ENCODE peak calls at places on chromosomes 5 and 9, in seven cellular contexts. K is HCT116, I is SK-N-SH, N is K562, B is HepG2, D is H1, L is GM12878. Y is an unnamed sample.

GRCh38 chr5:106876665-106877194 is 794.0 kb downstream of the EFNA5 start:
- DNase-seq in K (no peak), B (peak; percentile 41), I (no peak), L (no peak), D (peak; percentile 64), N (no peak), Y (peak; percentile 6)

GRCh38 chr9:699396-699795 is 142.1 kb upstream of the DMRT1 start:
- DNase-seq in D (no peak), I (no peak), N (no peak), B (no peak), K (no peak), L (no peak), Y (no peak)

GRCh38 chr5:120932480-120932879 is 468.4 kb downstream of the PRR16 start:
- DNase-seq in L (no peak), B (no peak), N (no peak), K (no peak), I (no peak), D (no peak), Y (no peak)

GRCh38 chr5:106481375-106481774 is 1189.4 kb downstream of the EFNA5 start:
- DNase-seq in L (no peak), N (no peak), D (no peak), K (no peak), I (no peak), B (no peak), Y (no peak)

GRCh38 chr9:127166651-127167524 is 44.5 kb upstream of the ANGPTL2 start:
- DNase-seq in B (no peak), I (no peak), D (no peak), L (peak; percentile 94), K (peak; percentile 47), N (peak; percentile 64), Y (no peak)

GRCh38 chr5:132267931-132268501 is 10.5 kb downstream of the PDLIM4 start:
- DNase-seq in D (peak; percentile 41), N (no peak), I (no peak), B (peak; percentile 68), K (no peak), L (no peak), Y (no peak)

GRCh38 chr9:34338664-34339063 is 9.3 kb downstream of the NUDT2 start:
- DNase-seq in D (no peak), K (no peak), N (no peak), B (no peak), I (no peak), L (no peak), Y (no peak)

GRCh38 chr9:114370251-114370984 is 17.4 kb downstream of the AKNA start:
- DNase-seq in B (no peak), K (no peak), D (peak; percentile 64), N (no peak), I (no peak), L (no peak), Y (peak; percentile 70)

GRCh38 chr5:124660229-124661093 is 86.0 kb downstream of the ZNF608 start:
- DNase-seq in K (no peak), N (no peak), L (no peak), B (no peak), D (no peak), I (no peak), Y (no peak)

GRCh38 chr5:91235194-91235793 is 147.8 kb downstream of the ARRDC3 start:
- DNase-seq in D (no peak), N (no peak), K (no peak), I (no peak), B (peak; percentile 61), L (no peak), Y (no peak)

GRCh38 chr9:93049491-93049890 is 9.0 kb upstream of the SUSD3 start:
- DNase-seq in B (no peak), D (no peak), N (no peak), K (no peak), I (no peak), L (no peak), Y (no peak)

GRCh38 chr5:126674145-126674544 is 73.4 kb downstream of the PHAX start:
- DNase-seq in B (no peak), K (no peak), D (no peak), L (no peak), I (no peak), N (no peak), Y (no peak)

GRCh38 chr5:72649449-72649848 is 142.2 kb upstream of the ZNF366 start:
- DNase-seq in I (no peak), N (peak; percentile 46), L (no peak), K (no peak), B (no peak), D (no peak), Y (no peak)

GRCh38 chr9:2319421-2319820 is 302.2 kb upstream of the VLDLR start:
- DNase-seq in K (no peak), D (no peak), L (no peak), B (no peak), N (no peak), I (no peak), Y (no peak)

GRCh38 chr9:74096420-74096819 is 400.7 kb upstream of the RORB start:
- DNase-seq in B (no peak), N (no peak), I (no peak), L (no peak), K (no peak), D (no peak), Y (no peak)

GRCh38 chr5:31944683-31945445 is 229.3 kb downstream of the GOLPH3 start:
- DNase-seq in N (no peak), B (no peak), D (no peak), L (no peak), K (no peak), I (peak; percentile 80), Y (no peak)

GRCh38 chr9:124197177-124198095 is 60.3 kb upstream of the NEK6 start:
- DNase-seq in D (no peak), K (no peak), B (no peak), N (peak; percentile 55), I (no peak), L (peak; percentile 95), Y (no peak)

GRCh38 chr5:178551059-178551458 is 39.1 kb downstream of the COL23A1 start:
- DNase-seq in K (peak; percentile 12), D (no peak), I (peak; percentile 54), N (peak; percentile 34), B (peak; percentile 18), L (no peak), Y (no peak)

GRCh38 chr5:169695919-169696490 is 58.9 kb downstream of the DOCK2 start:
- DNase-seq in D (no peak), N (no peak), I (peak; percentile 28), K (peak; percentile 22), L (no peak), B (no peak), Y (no peak)

GRCh38 chr9:129506892-129507291 is 114.0 kb downstream of the C9orf50 start:
- DNase-seq in K (no peak), L (no peak), B (no peak), N (no peak), I (peak; percentile 56), D (no peak), Y (no peak)

GRCh38 chr5:102910240-102911226 is 155.4 kb downstream of the PAM start:
- DNase-seq in K (peak; percentile 88), B (no peak), L (no peak), D (no peak), I (no peak), N (no peak), Y (no peak)

GRCh38 chr9:110871736-110872135 is 166.5 kb downstream of the LPAR1 start:
- DNase-seq in I (no peak), D (no peak), B (no peak), N (no peak), K (no peak), L (no peak), Y (no peak)

DNA sequence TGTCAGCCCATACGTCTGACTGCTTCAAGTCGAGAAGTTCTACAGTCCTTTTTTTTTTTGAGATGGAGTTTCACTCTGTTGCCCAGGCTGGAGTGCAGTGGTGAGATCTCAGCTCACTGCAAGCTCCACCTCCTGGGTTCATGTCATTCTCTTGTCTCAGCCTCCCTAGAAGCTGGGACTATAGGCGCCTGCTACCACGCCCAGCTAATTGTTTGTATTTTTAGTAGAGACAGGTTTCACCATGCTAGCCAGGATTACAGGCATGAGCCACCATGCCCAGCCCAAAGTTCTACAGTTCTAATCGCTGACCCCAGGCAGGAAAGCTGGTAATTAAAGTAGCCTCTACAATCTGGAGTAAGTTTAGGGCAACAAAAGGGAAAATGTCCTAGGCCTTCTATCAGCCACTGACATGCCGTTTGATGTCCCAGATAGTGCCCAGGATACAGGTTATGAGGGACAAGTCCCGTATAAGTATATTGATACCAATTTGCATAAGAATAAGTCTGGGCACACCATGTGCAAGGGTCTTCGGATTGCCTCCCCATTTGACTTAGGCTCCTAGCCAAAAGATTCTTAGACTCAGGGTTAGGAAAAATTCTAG is 1110.8 kb downstream of the TAF11L14 start:
- DNase-seq in N (no peak), K (no peak), I (no peak), D (no peak), B (no peak), L (no peak), Y (no peak)
- H3K4me3 ChIP-seq in N (peak overlapping the region; percentile 41), K (no peak overlapping the region), I (peak overlapping the region; percentile 71), D (no peak overlapping the region), B (peak overlapping the region; percentile 89), L (peak overlapping the region; percentile 84), Y (no peak overlapping the region)

DNA sequence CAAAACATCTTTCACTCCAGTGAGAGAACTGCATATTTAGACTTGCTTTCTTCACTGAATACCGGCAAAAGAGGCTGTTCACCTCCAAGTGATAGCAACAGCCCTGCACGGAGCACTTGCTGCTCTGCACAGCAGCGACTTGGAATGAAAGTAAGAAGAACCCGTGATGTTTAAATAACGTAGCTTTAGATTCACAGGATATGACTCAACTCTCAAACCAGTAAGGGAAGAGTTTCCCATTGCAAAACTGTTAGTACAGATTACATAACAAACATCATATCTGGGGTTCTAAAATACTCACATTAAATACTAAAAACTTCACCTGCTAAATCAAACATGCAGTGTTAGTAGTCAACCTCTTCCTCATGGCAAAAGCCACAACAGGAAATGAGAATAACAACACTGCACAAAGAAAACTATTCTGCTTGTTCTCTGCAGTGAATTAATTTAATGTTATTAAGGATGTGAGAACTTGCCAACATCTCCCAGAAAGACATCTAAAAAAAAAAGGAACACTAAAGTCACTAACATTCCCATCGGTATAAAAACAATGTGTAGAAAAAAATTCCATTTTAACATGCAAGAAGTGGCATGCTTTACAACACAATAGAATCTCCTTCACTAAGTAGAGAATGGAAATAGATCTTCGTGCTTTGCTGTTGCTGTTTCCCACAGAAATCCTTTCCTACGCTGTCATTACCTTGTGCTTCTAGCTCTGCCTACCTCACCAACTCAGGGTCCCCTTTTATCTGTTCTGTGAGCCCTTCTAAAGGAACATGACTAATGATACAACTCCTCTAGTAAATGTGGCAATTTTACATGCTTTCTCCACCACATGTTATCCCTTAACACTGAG is 203.2 kb downstream of the MCTP1 start:
- DNase-seq in N (no peak), I (no peak), D (no peak), B (peak; percentile 9), K (no peak), L (peak; percentile 89), Y (peak; percentile 25)
- TF ChIP-seq YY1 in N (no peak), I (no peak), D (no peak), B (no peak), K (no peak), L (no peak), Y (no peak)

GRCh38 chr5:80189201-80189600 is 66.6 kb downstream of the SERINC5 start:
- DNase-seq in B (no peak), I (no peak), D (no peak), L (no peak), K (no peak), N (no peak), Y (no peak)
- H3K4me3 ChIP-seq in B (no peak overlapping the region), I (no peak overlapping the region), D (no peak overlapping the region), L (no peak overlapping the region), K (no peak overlapping the region), N (no peak overlapping the region), Y (no peak overlapping the region)

DNA sequence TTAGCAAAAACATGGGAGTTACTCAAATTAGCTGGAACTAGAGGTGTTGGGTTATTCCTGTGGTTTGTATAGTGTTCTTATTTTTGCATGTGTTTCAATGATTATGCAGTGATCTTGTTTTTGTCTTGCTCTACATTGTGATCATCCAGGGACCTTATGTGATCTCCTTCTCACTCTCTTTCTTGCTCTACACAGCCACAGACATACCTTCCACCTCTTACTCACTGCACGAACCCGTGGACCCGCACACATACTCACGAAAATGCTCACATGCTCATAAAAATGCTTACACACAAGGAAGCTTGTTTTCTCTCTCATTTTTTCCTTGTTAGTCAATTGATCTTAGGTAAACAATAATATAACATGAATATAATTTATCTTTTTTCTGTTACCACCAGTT is 187.1 kb downstream of the KDM4C start:
- DNase-seq in D (no peak), L (no peak), I (no peak), N (no peak), K (no peak), B (no peak), Y (no peak)
- TF ChIP-seq YY1 in D (no peak), L (no peak), I (no peak), N (no peak), K (no peak), B (no peak), Y (no peak)